ENCODE peak calls at places on chromosome 21, in eight cellular contexts. Q, D, T, F, V, X, U and G are unnamed samples.
A peak's percentile ranks its signal among the peaks of the same experiment; 100 is the strongest.

GRCh38 chr21:25169370-25169769 is 437.9 kb downstream of the MRPL39 start:
- DNase-seq in F (no peak), U (no peak), D (no peak), V (no peak), Q (no peak), X (no peak), T (no peak), G (no peak)

GRCh38 chr21:28636988-28637691 is 355.5 kb downstream of the LTN1 start:
- DNase-seq in X (peak; percentile 56), F (peak; percentile 26), V (no peak), D (no peak), U (peak; percentile 68), Q (no peak), T (no peak), G (no peak)

GRCh38 chr21:43308101-43308500 is 118.8 kb downstream of the SIK1 start:
- DNase-seq in F (no peak), U (no peak), V (no peak), D (no peak), X (no peak), Q (peak; percentile 10), T (no peak), G (no peak)

GRCh38 chr21:26085882-26086281 is 84.7 kb downstream of the APP start:
- DNase-seq in Q (no peak), V (no peak), D (no peak), U (no peak), T (no peak), F (no peak), X (no peak), G (no peak)

GRCh38 chr21:42221581-42222345 is 2.8 kb downstream of the ABCG1 start:
- DNase-seq in F (no peak), T (no peak), D (no peak), X (no peak), V (no peak), U (no peak), Q (no peak), G (no peak)

GRCh38 chr21:42587036-42587435 is 66.4 kb upstream of the PDE9A start:
- DNase-seq in Q (no peak), V (no peak), X (no peak), U (no peak), D (no peak), F (no peak), T (no peak), G (no peak)

GRCh38 chr21:41585199-41585994 is 77.4 kb upstream of the TMPRSS2 start:
- DNase-seq in F (no peak), Q (no peak), V (no peak), U (no peak), X (no peak), T (no peak), D (peak; percentile 30), G (no peak)

GRCh38 chr21:42563261-42564045 is 49.8 kb downstream of the SLC37A1 start:
- DNase-seq in X (no peak), V (peak; percentile 18), Q (peak; percentile 4), F (no peak), T (no peak), U (no peak), D (no peak), G (no peak)

GRCh38 chr21:46029201-46029924 is 47.8 kb downstream of the COL6A1 start:
- DNase-seq in T (no peak), X (no peak), Q (no peak), F (no peak), D (no peak), U (no peak), V (no peak), G (no peak)

GRCh38 chr21:45927851-45928850 is 53.4 kb upstream of the COL6A1 start:
- DNase-seq in D (no peak), T (no peak), U (no peak), Q (no peak), V (no peak), X (no peak), F (no peak), G (no peak)

GRCh38 chr21:31693222-31693621 is 33.7 kb downstream of the SOD1 start:
- DNase-seq in F (no peak), D (no peak), U (no peak), Q (no peak), V (no peak), T (no peak), X (no peak), G (no peak)

GRCh38 chr21:28334407-28334806 is 658.3 kb downstream of the LTN1 start:
- DNase-seq in U (no peak), Q (no peak), T (no peak), X (no peak), D (no peak), F (no peak), V (no peak), G (no peak)

GRCh38 chr21:32415999-32416398 is 3.5 kb downstream of the EVA1C start:
- DNase-seq in Q (no peak), V (no peak), X (no peak), F (no peak), T (no peak), D (no peak), U (no peak), G (no peak)

GRCh38 chr21:42474043-42474831 is 21.8 kb downstream of the RSPH1 start:
- DNase-seq in F (peak; percentile 67), X (no peak), U (peak; percentile 95), Q (no peak), T (no peak), V (peak; percentile 54), D (peak; percentile 91), G (peak; percentile 48)

GRCh38 chr21:31710586-31710985 is 21.3 kb downstream of the SCAF4 start:
- DNase-seq in F (no peak), V (no peak), T (no peak), X (peak; percentile 84), D (no peak), U (no peak), Q (no peak), G (no peak)

GRCh38 chr21:26739189-26739588 is 106.0 kb downstream of the ADAMTS1 start:
- DNase-seq in F (no peak), D (no peak), T (no peak), U (no peak), V (no peak), Q (no peak), X (no peak), G (no peak)

GRCh38 chr21:31566611-31567010 is 92.9 kb upstream of the SOD1 start:
- DNase-seq in Q (no peak), T (no peak), F (no peak), X (no peak), U (no peak), D (no peak), V (no peak), G (no peak)

GRCh38 chr21:25569711-25570110 is 37.6 kb downstream of the MRPL39 start:
- DNase-seq in X (no peak), F (no peak), T (no peak), Q (no peak), V (no peak), D (no peak), U (no peak), G (no peak)

GRCh38 chr21:33428669-33429068 is 25.5 kb downstream of the IFNGR2 start:
- DNase-seq in T (no peak), Q (no peak), X (no peak), U (peak; percentile 43), F (no peak), V (no peak), D (no peak), G (no peak)

GRCh38 chr21:18204931-18205330 is 39.7 kb upstream of the CHODL start:
- DNase-seq in Q (no peak), X (no peak), V (peak; percentile 10), T (no peak), D (no peak), F (no peak), U (no peak), G (no peak)
- TF ChIP-seq CTCF in Q (no peak), X (no peak), V (peak; percentile 24), T (no peak), D (no peak), F (no peak), U (no peak), G (no peak)

DNA sequence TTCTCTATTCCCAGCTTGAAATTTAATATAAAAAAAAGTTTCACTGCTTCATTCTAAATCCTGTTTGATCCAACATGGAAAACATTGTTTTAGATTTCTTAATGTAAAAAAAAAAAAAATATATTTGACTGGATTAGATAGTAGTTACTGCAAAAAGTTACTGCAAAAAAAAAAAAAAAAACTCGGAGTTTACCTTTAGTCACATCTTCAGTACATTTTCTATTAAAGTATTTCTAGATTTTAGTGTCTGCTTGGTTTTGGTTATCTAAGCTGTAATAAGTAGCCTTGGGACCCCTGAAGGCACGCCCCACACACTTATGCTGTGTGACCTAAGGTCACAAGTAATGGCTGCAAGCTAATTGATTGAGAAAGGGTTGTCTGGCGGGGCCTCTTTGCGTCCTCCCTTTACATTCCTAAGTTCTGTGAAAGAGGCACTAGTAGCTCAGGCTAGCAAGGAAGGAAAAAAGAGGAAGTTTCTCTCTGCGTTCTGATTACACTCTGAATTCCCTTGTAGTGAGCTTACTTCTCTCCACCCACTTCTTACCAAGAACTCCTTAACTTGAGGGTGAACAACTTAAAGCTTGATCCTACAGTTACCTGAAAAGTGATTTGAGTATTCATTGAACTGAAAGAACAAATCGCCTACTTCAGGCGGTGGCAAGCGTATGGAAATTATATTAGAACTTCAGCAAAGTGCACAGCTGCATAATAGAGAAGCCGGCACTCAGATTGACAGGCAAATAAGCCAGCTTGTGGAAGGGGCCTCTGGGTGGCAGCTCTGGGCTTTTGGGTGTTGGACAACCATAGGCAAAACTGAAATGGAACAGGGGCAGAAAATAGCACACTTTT is 464.2 kb downstream of the USP25 start:
- DNase-seq in V (peak; percentile 16), F (peak; percentile 81), Q (no peak), U (no peak), D (no peak), X (peak; percentile 34), T (peak; percentile 55), G (peak; percentile 9)
- TF ChIP-seq CTCF in V (no peak), F (peak; percentile 30), Q (no peak), U (no peak), D (no peak), X (peak; percentile 21), T (no peak), G (no peak)

DNA sequence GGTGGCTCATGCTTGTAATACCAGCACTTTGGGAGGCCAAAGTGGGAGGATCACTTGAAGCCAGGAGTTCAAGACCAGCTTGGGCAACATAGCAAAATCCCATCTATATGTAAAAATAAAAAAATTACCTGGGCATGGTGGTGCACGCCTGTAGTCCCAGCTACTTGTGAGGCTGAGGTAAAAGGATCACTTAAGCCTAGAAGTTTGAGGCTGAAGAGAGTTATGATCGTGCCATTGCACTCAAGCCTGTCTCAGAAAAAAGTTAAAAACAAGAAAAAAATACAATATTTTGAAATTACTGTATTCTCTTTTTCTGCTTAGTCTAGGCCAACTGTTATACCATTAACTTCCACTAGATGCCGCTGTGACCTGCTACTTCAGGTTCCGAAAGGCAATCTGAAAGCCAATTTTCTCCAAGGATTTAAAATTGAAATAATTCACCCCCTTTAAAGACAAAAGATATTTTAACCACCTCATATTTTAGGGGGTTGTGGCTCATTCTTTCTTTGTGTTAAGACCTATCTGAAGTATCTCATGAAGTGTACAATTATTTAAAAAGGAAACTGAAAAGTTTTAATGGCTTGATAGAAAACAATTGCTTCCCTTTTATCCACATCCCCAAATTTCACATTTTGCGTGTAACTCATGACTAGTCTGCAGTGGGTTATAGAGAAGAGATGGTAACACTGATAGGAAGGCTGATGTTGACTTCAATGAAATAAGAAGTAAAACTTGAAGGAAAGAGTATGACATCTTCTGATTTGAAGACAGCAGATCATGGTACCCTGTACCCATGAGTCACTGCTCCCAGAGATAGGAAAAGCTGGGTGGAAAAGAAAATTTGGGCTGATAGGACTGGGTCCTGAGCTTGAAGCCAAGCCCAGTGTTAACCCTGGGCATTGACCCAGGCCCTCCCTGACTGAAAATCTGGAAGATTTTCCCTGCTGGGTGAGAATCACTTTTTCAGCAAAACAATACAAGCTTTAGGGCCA is 24.4 kb upstream of the CLDN14 start:
- DNase-seq in Q (no peak), V (peak; percentile 32), T (peak; percentile 54), D (no peak), X (no peak), F (peak; percentile 44), U (no peak), G (peak; percentile 39)
- TF ChIP-seq CTCF in Q (peak; percentile 99), V (peak; percentile 55), T (peak; percentile 94), D (peak; percentile 93), X (peak; percentile 78), F (peak; percentile 76), U (peak; percentile 93), G (peak; percentile 65)

GRCh38 chr21:39022901-39023693 is 160.2 kb downstream of the PSMG1 start:
- DNase-seq in U (no peak), D (no peak), X (no peak), T (peak; percentile 35), F (no peak), Q (peak; percentile 44), V (peak; percentile 34), G (no peak)
- TF ChIP-seq CTCF in U (peak; percentile 25), D (no peak), X (no peak), T (peak; percentile 17), F (no peak), Q (no peak), V (peak; percentile 58), G (no peak)